ENCODE peak calls at places on chromosomes 4 and X, in nine cellular contexts. V is suprapubic skin, N is tibial artery, R is coronary artery, E is kidney epithelial cell, D is brain microvascular endothelial cell, S is K562, U is fibroblast of pulmonary artery, G is BE2C. Y is an unnamed sample.

GRCh38 chr4:14545796-14546195 is 456.5 kb upstream of the CPEB2 start:
- DNase-seq in D (no peak), R (no peak), U (no peak), E (no peak), G (no peak), V (no peak), N (no peak), S (no peak), Y (no peak)

GRCh38 chr4:52996261-52997131 is 134.4 kb downstream of the RASL11B start:
- DNase-seq in S (no peak), E (no peak), V (no peak), G (peak; percentile 29), U (peak; percentile 93), R (peak; percentile 83), N (no peak), D (no peak), Y (no peak)

GRCh38 chr4:36235306-36235705 is 9.0 kb downstream of the ARAP2 start:
- DNase-seq in D (peak; percentile 18), R (no peak), V (no peak), U (no peak), E (no peak), G (no peak), N (no peak), S (no peak), Y (no peak)

GRCh38 chrX:46547857-46548256 is 2.6 kb upstream of the ZNF674 start:
- DNase-seq in R (no peak), G (no peak), D (peak; percentile 77), S (no peak), U (peak; percentile 69), N (no peak), E (peak; percentile 49), V (no peak), Y (peak; percentile 44)

GRCh38 chr4:110352670-110353442 is 123.1 kb upstream of the ENPEP start:
- DNase-seq in G (no peak), V (no peak), N (no peak), E (no peak), R (no peak), U (no peak), D (no peak), S (no peak), Y (no peak)

GRCh38 chr4:16437836-16438235 is 211.6 kb upstream of the TAPT1 start:
- DNase-seq in V (no peak), D (peak; percentile 16), N (no peak), S (no peak), E (no peak), U (peak; percentile 8), R (no peak), G (no peak), Y (no peak)

GRCh38 chr4:139243448-139244365 is 36.3 kb downstream of the MGARP start:
- DNase-seq in D (peak; percentile 95), G (no peak), U (peak; percentile 95), E (peak; percentile 69), S (no peak), V (no peak), R (no peak), N (no peak), Y (peak; percentile 99)

GRCh38 chrX:2631743-2632532 is 59.2 kb upstream of the CD99 start:
- DNase-seq in G (no peak), S (no peak), U (no peak), R (no peak), D (no peak), E (no peak), N (no peak), V (no peak), Y (no peak)

GRCh38 chr4:130563185-130563890 is 1467.4 kb downstream of the C4orf33 start:
- DNase-seq in V (no peak), E (peak; percentile 19), S (no peak), G (peak; percentile 82), R (no peak), D (peak; percentile 70), U (peak; percentile 87), N (peak; percentile 65), Y (peak; percentile 9)

GRCh38 chrX:22012051-22012450 is 20.1 kb upstream of the PHEX start:
- DNase-seq in N (no peak), D (no peak), R (no peak), S (no peak), E (no peak), G (no peak), U (no peak), V (no peak), Y (no peak)

GRCh38 chr4:109499513-109499912 is 60.5 kb upstream of the MCUB start:
- DNase-seq in U (no peak), V (no peak), N (no peak), E (no peak), D (peak; percentile 2), G (no peak), R (no peak), S (no peak), Y (no peak)

GRCh38 chr4:85607624-85608023 is 132.7 kb downstream of the ARHGAP24 start:
- DNase-seq in N (no peak), D (no peak), U (no peak), V (no peak), R (no peak), S (no peak), E (no peak), G (no peak), Y (no peak)

GRCh38 chr4:25112349-25113008 is 47.8 kb downstream of the SEPSECS start:
- DNase-seq in R (no peak), V (no peak), U (no peak), G (no peak), S (peak; percentile 25), N (no peak), E (no peak), D (no peak), Y (no peak)

GRCh38 chr4:130675262-130675661 is 1579.3 kb downstream of the C4orf33 start:
- DNase-seq in N (no peak), D (no peak), E (no peak), S (no peak), R (no peak), V (no peak), U (no peak), G (peak; percentile 13), Y (no peak)

GRCh38 chrX:17373337-17373736 is 1.7 kb upstream of the NHS start:
- DNase-seq in E (no peak), U (no peak), R (no peak), N (no peak), S (no peak), G (no peak), D (no peak), V (no peak), Y (no peak)

GRCh38 chrX:17374619-17375360 is at the start of gene NHS:
- DNase-seq in R (peak; percentile 82), N (peak; percentile 87), S (peak; percentile 28), E (no peak), G (peak; percentile 77), U (peak; percentile 60), V (no peak), D (peak; percentile 56), Y (no peak)

GRCh38 chrX:17372052-17372451 is 2.9 kb upstream of the NHS start:
- DNase-seq in R (no peak), D (no peak), V (no peak), S (no peak), G (no peak), U (no peak), N (no peak), E (no peak), Y (no peak)

DNA sequence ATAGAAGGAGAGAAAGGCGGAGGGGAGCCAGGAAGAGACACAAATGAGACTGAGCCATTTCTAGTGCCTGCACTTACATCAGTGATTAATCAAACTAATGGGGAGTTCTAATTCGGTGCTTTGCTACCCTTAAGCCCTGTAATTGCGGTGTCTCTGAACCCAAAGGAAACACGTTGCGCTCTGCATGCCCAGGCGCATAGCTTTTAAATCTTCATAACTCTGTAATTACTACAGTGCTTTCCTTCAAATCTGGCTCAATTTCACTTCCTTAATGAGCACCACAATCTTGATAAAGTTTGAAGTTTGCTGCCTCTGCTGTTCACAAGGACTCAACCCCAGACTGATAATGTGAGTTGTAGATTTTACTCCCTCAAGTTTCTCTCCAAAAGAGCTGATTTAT is 5.7 kb upstream of the NHS start:
- DNase-seq in D (no peak), S (no peak), G (no peak), U (no peak), R (no peak), N (no peak), E (no peak), V (no peak), Y (no peak)
- H3K4me3 ChIP-seq in D (no peak overlapping the region), S (no peak overlapping the region), G (no peak overlapping the region), U (no peak overlapping the region), R (no peak overlapping the region), N (no peak overlapping the region), E (no peak overlapping the region), V (no peak overlapping the region), Y (no peak overlapping the region)

DNA sequence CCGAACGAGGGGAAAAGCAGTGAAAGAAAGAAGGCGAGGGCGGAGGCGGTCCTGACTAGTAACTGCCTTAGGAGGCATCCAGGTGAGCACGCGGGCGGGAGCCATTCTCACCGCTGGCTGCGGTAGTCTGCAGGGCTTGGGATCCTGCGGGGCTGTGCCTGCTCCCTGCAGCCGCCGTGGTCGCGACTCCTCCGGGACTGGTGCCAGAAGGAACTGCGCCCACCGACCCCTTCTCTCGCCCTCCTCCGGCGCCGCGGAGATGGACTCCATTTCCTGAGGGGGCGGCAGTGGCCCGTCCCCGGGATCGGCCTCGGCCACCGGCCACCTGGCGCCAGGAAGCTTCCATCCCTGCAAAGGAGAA is 545 bp downstream of the NFXL1 start:
- DNase-seq in E (no peak), N (peak; percentile 71), U (no peak), S (peak; percentile 34), R (peak; percentile 77), V (peak; percentile 79), D (no peak), G (peak; percentile 36), Y (no peak)
- TF ChIP-seq CTCF in E (no peak), N (no peak), U (no peak), S (no peak), R (no peak), V (no peak), D (no peak), G (no peak), Y (no peak)

DNA sequence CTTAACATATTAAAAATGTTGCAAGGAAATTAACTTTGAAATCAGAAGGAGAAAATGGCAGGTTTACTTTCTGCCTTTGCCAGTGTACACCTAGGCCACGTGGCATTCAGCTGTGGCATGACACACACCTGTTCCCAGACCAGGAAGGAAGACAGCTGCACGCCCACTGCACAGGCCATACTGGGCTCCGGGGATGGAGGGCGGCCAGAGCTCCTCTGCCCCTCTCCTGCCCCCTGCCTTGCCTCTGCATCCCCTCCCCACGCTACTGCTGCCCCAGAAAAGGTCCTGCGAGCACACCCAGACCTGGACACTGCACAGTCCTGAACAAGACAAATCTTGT is 68.4 kb downstream of the GATB start:
- DNase-seq in D (no peak), E (no peak), R (no peak), U (no peak), G (no peak), V (no peak), N (no peak), S (no peak), Y (no peak)
- H3K4me3 ChIP-seq in D (no peak overlapping the region), E (no peak overlapping the region), R (no peak overlapping the region), U (no peak overlapping the region), G (no peak overlapping the region), V (no peak overlapping the region), N (no peak overlapping the region), S (no peak overlapping the region), Y (no peak overlapping the region)

DNA sequence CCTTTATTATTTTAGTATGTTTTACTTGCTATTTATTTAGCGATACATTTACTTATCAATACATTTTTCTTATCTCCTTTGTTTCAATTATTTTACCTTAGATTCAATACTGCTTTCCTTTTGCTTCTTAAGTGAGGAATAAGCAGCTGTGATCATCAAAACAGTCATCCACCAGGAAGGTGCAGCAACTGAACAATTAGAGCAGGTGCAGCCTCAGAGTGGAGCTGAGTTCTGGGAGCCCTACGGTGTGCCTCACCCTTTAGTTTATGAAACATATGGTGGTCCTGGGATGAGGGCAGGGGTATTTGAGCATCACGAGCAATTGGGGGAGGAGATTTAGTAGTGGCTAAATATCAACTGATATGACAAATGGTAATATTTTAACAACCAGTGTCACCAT is 111.0 kb downstream of the FRYL start:
- DNase-seq in E (no peak), G (no peak), D (no peak), U (no peak), N (no peak), S (no peak), R (no peak), V (no peak), Y (no peak)
- TF ChIP-seq CTCF in E (no peak), G (no peak), D (no peak), U (no peak), N (no peak), S (no peak), R (no peak), V (no peak), Y (no peak)

Y was measured in BJ.